ENCODE peak calls at places on chromosome 19, in six cellular contexts. R is kidney tubule cell, A is EL, H is NCI-H1105 treated with DMSO at 0.1 percent for 48 hours, D is mucosa of descending colon, E is fibroblast of lung. Z is an unnamed sample.

GRCh38 chr19:45403781-45404556 is 900 bp downstream of the PPP1R13L start:
- DNase-seq in A (peak), H (peak), R (peak), E (no peak), D (peak), Z (no peak)

GRCh38 chr19:41339936-41340335 is 13.8 kb downstream of the TGFB1 start:
- DNase-seq in E (no peak), H (no peak), A (peak), D (no peak), R (peak), Z (no peak)

GRCh38 chr19:49710372-49710951 is 19.5 kb downstream of the CPT1C start:
- DNase-seq in E (peak), A (peak), D (no peak), H (no peak), R (peak), Z (no peak)

GRCh38 chr19:18586311-18586710 is 2.3 kb upstream of the REX1BD start:
- DNase-seq in H (no peak), A (no peak), E (no peak), D (no peak), R (peak), Z (no peak)

GRCh38 chr19:13001502-13002388 is 6.5 kb downstream of the NFIX start:
- DNase-seq in E (peak), A (no peak), R (no peak), H (no peak), D (peak), Z (no peak)

GRCh38 chr19:871446-872265 is 12.2 kb downstream of the CFD start:
- DNase-seq in R (no peak), H (peak), D (peak), E (peak), A (no peak), Z (no peak)

GRCh38 chr19:12994701-12995595 is at the start of gene NFIX:
- DNase-seq in A (peak), D (peak), E (peak), H (peak), R (peak), Z (no peak)

GRCh38 chr19:3510727-3511126 is 4.6 kb downstream of the FZR1 start:
- DNase-seq in A (no peak), E (no peak), R (no peak), D (no peak), H (no peak), Z (peak)

GRCh38 chr19:4352701-4353121 is 9.3 kb downstream of the MPND start:
- DNase-seq in R (peak), E (peak), H (peak), D (no peak), A (peak), Z (peak)

GRCh38 chr19:35318679-35319448 is 10.1 kb upstream of the CD22 start:
- DNase-seq in H (no peak), E (peak), A (peak), D (no peak), R (peak), Z (peak)

GRCh38 chr19:13260883-13261653 is 110.9 kb downstream of the IER2 start:
- DNase-seq in E (peak), D (no peak), R (peak), H (no peak), A (peak), Z (no peak)

GRCh38 chr19:30752201-30752600 is 380.0 kb downstream of the ZNF536 start:
- DNase-seq in R (no peak), H (no peak), E (no peak), D (no peak), A (no peak), Z (no peak)

Z was measured in RWPE2.